ENCODE peak calls at places on chromosomes 12 and 14, in five cellular contexts. One of them, this sample, is unnamed. For H3K4me1, the result is how much of the 10 kb centered on the place peaks cover.

GRCh38 chr12:94263011-94263786 is 114.8 kb downstream of the PLXNC1 start:
- DNase-seq in cardiac muscle cell: no peak
- DNase-seq in PC-3: no peak
- DNase-seq in ascending aorta: no peak
- DNase-seq in sigmoid colon: no peak
- DNase-seq in this sample: peak

GRCh38 chr14:77980475-77981321 is 180.8 kb downstream of the ADCK1 start:
- DNase-seq in sigmoid colon: no peak
- DNase-seq in PC-3: no peak
- DNase-seq in cardiac muscle cell: peak
- DNase-seq in ascending aorta: no peak
- DNase-seq in this sample: no peak

GRCh38 chr12:124523071-124523470 is 44.3 kb downstream of the NCOR2 start:
- DNase-seq in cardiac muscle cell: no peak
- DNase-seq in sigmoid colon: no peak
- DNase-seq in PC-3: no peak
- DNase-seq in ascending aorta: no peak
- DNase-seq in this sample: no peak

GRCh38 chr12:121430821-121431415 is 31.0 kb downstream of the RNF34 start:
- DNase-seq in ascending aorta: no peak
- DNase-seq in sigmoid colon: no peak
- DNase-seq in cardiac muscle cell: no peak
- DNase-seq in PC-3: no peak
- DNase-seq in this sample: no peak

GRCh38 chr12:64678835-64679234 is 68.5 kb downstream of the RASSF3 start:
- DNase-seq in PC-3: no peak
- DNase-seq in sigmoid colon: no peak
- DNase-seq in cardiac muscle cell: no peak
- DNase-seq in ascending aorta: no peak
- DNase-seq in this sample: no peak

GRCh38 chr12:91250273-91250672 is 67.7 kb upstream of the DCN start:
- DNase-seq in PC-3: no peak
- DNase-seq in ascending aorta: no peak
- DNase-seq in cardiac muscle cell: no peak
- DNase-seq in sigmoid colon: no peak
- DNase-seq in this sample: no peak

GRCh38 chr14:63707216-63707615 is 20.6 kb downstream of the SGPP1 start:
- DNase-seq in ascending aorta: no peak
- DNase-seq in sigmoid colon: no peak
- DNase-seq in PC-3: no peak
- DNase-seq in cardiac muscle cell: no peak
- DNase-seq in this sample: no peak

GRCh38 chr12:10957741-10958140 is 18.7 kb upstream of the TAS2R14 start:
- DNase-seq in cardiac muscle cell: no peak
- DNase-seq in PC-3: no peak
- DNase-seq in ascending aorta: no peak
- DNase-seq in sigmoid colon: no peak
- DNase-seq in this sample: no peak

GRCh38 chr12:101475751-101476305 is 692 bp downstream of the SPIC start:
- DNase-seq in cardiac muscle cell: no peak
- DNase-seq in sigmoid colon: no peak
- DNase-seq in ascending aorta: no peak
- DNase-seq in PC-3: no peak
- DNase-seq in this sample: no peak

GRCh38 chr12:91262023-91262676 is 79.5 kb upstream of the DCN start:
- DNase-seq in sigmoid colon: no peak
- DNase-seq in PC-3: no peak
- DNase-seq in cardiac muscle cell: no peak
- DNase-seq in ascending aorta: no peak
- DNase-seq in this sample: no peak

GRCh38 chr14:31207746-31208545 is at the start of gene HECTD1:
- DNase-seq in PC-3: peak
- DNase-seq in sigmoid colon: peak
- DNase-seq in ascending aorta: peak
- DNase-seq in cardiac muscle cell: peak
- DNase-seq in this sample: peak

GRCh38 chr14:93395227-93395626 is 35.5 kb upstream of the UNC79 start:
- DNase-seq in cardiac muscle cell: no peak
- DNase-seq in sigmoid colon: no peak
- DNase-seq in ascending aorta: no peak
- DNase-seq in PC-3: no peak
- DNase-seq in this sample: no peak

GRCh38 chr12:78431931-78432330 is 432.6 kb upstream of the SYT1 start:
- DNase-seq in cardiac muscle cell: no peak
- DNase-seq in sigmoid colon: no peak
- DNase-seq in PC-3: no peak
- DNase-seq in ascending aorta: no peak
- DNase-seq in this sample: no peak

GRCh38 chr12:116980083-116980482 is 69.3 kb downstream of the FBXW8 start:
- DNase-seq in PC-3: no peak
- DNase-seq in sigmoid colon: no peak
- DNase-seq in cardiac muscle cell: no peak
- DNase-seq in ascending aorta: no peak
- DNase-seq in this sample: no peak

GRCh38 chr12:57000393-57000792 is 6.0 kb downstream of the ZBTB39 start:
- DNase-seq in cardiac muscle cell: no peak
- DNase-seq in sigmoid colon: peak
- DNase-seq in PC-3: no peak
- DNase-seq in ascending aorta: no peak
- DNase-seq in this sample: no peak

GRCh38 chr14:76984297-76984696 is 44.2 kb downstream of the IRF2BPL start:
- DNase-seq in cardiac muscle cell: no peak
- DNase-seq in sigmoid colon: no peak
- DNase-seq in PC-3: no peak
- DNase-seq in ascending aorta: no peak
- DNase-seq in this sample: no peak

GRCh38 chr12:123801573-123802178 is 39.6 kb downstream of the DNAH10 start:
- DNase-seq in ascending aorta: no peak
- DNase-seq in PC-3: peak
- DNase-seq in cardiac muscle cell: no peak
- DNase-seq in sigmoid colon: no peak
- DNase-seq in this sample: peak

GRCh38 chr12:9391751-9392240 is 183.6 kb upstream of the PZP start:
- DNase-seq in cardiac muscle cell: no peak
- DNase-seq in sigmoid colon: no peak
- DNase-seq in ascending aorta: no peak
- DNase-seq in PC-3: no peak
- DNase-seq in this sample: no peak

GRCh38 chr12:45268672-45269406 is 52.9 kb downstream of the ANO6 start:
- DNase-seq in PC-3: peak
- DNase-seq in cardiac muscle cell: peak
- DNase-seq in sigmoid colon: peak
- DNase-seq in ascending aorta: peak
- DNase-seq in this sample: no peak

GRCh38 chr12:30000401-30000800 is 216.7 kb upstream of the TMTC1 start:
- DNase-seq in sigmoid colon: no peak
- DNase-seq in cardiac muscle cell: no peak
- DNase-seq in ascending aorta: no peak
- DNase-seq in PC-3: no peak
- DNase-seq in this sample: no peak

GRCh38 chr12:51904951-51905471 is 2.3 kb upstream of the ACVRL1 start:
- DNase-seq in sigmoid colon: peak
- DNase-seq in ascending aorta: no peak
- DNase-seq in PC-3: no peak
- DNase-seq in cardiac muscle cell: no peak
- DNase-seq in this sample: no peak

GRCh38 chr14:101191882-101192660 is 288.5 kb upstream of the RTL1 start:
- DNase-seq in sigmoid colon: peak
- DNase-seq in PC-3: no peak
- DNase-seq in ascending aorta: no peak
- DNase-seq in cardiac muscle cell: no peak
- DNase-seq in this sample: no peak

GRCh38 chr14:59897757-59898383 is 22.1 kb upstream of the LRRC9 start:
- DNase-seq in sigmoid colon: no peak
- DNase-seq in cardiac muscle cell: peak
- DNase-seq in ascending aorta: no peak
- DNase-seq in PC-3: peak
- DNase-seq in this sample: no peak

GRCh38 chr14:21923820-21924219 is 250.2 kb upstream of the OR4E1 start:
- DNase-seq in ascending aorta: no peak
- DNase-seq in cardiac muscle cell: no peak
- DNase-seq in sigmoid colon: no peak
- DNase-seq in PC-3: no peak
- DNase-seq in this sample: no peak

GRCh38 chr12:63955831-63956685 is 111.6 kb downstream of the SRGAP1 start:
- DNase-seq in PC-3: no peak
- DNase-seq in ascending aorta: no peak
- DNase-seq in sigmoid colon: peak
- DNase-seq in cardiac muscle cell: no peak
- DNase-seq in this sample: no peak

GRCh38 chr12:50988871-50989270 is 36.5 kb downstream of the HIGD1C start:
- DNase-seq in ascending aorta: no peak
- DNase-seq in cardiac muscle cell: no peak
- DNase-seq in PC-3: no peak
- DNase-seq in sigmoid colon: no peak
- DNase-seq in this sample: no peak

GRCh38 chr12:45324391-45324790 is 108.5 kb downstream of the ANO6 start:
- DNase-seq in sigmoid colon: no peak
- DNase-seq in ascending aorta: no peak
- DNase-seq in cardiac muscle cell: no peak
- DNase-seq in PC-3: no peak
- DNase-seq in this sample: no peak

GRCh38 chr14:35991356-35991755 is 165.2 kb downstream of the BRMS1L start:
- DNase-seq in ascending aorta: no peak
- DNase-seq in PC-3: no peak
- DNase-seq in cardiac muscle cell: no peak
- DNase-seq in sigmoid colon: no peak
- DNase-seq in this sample: no peak

GRCh38 chr12:23895792-23896218 is 53.7 kb downstream of the SOX5 start:
- DNase-seq in PC-3: no peak
- DNase-seq in ascending aorta: no peak
- DNase-seq in cardiac muscle cell: no peak
- DNase-seq in sigmoid colon: no peak
- DNase-seq in this sample: no peak

GRCh38 chr12:54213084-54213483 is 24.3 kb upstream of the SMUG1 start:
- DNase-seq in ascending aorta: no peak
- DNase-seq in sigmoid colon: no peak
- DNase-seq in PC-3: no peak
- DNase-seq in cardiac muscle cell: no peak
- DNase-seq in this sample: no peak

GRCh38 chr12:21972055-21972454 is 30.8 kb upstream of the ABCC9 start:
- DNase-seq in PC-3: no peak
- DNase-seq in cardiac muscle cell: no peak
- DNase-seq in sigmoid colon: no peak
- DNase-seq in ascending aorta: no peak
- DNase-seq in this sample: no peak

GRCh38 chr12:109287181-109287580 is 21.9 kb downstream of the FOXN4 start:
- DNase-seq in ascending aorta: no peak
- DNase-seq in PC-3: no peak
- DNase-seq in sigmoid colon: no peak
- DNase-seq in cardiac muscle cell: no peak
- DNase-seq in this sample: no peak

GRCh38 chr14:99524804-99525698 is 43.8 kb downstream of the CCNK start:
- DNase-seq in cardiac muscle cell: peak
- DNase-seq in PC-3: peak
- DNase-seq in ascending aorta: no peak
- DNase-seq in sigmoid colon: no peak
- DNase-seq in this sample: peak

GRCh38 chr12:100151769-100152168 is 9.1 kb upstream of the BLTP3B start:
- DNase-seq in PC-3: no peak
- DNase-seq in ascending aorta: no peak
- DNase-seq in sigmoid colon: no peak
- DNase-seq in cardiac muscle cell: no peak
- DNase-seq in this sample: no peak
- H3K4me1 ChIP-seq in PC-3: under half
- H3K4me1 ChIP-seq in ascending aorta: under half
- H3K4me1 ChIP-seq in sigmoid colon: under half
- H3K4me1 ChIP-seq in cardiac muscle cell: under half
- H3K4me1 ChIP-seq in this sample: under half

GRCh38 chr12:20320552-20320951 is 47.8 kb upstream of the PDE3A start:
- DNase-seq in ascending aorta: no peak
- DNase-seq in PC-3: no peak
- DNase-seq in sigmoid colon: no peak
- DNase-seq in cardiac muscle cell: no peak
- DNase-seq in this sample: no peak
- H3K4me3 ChIP-seq in ascending aorta: no peak
- H3K4me3 ChIP-seq in PC-3: no peak
- H3K4me3 ChIP-seq in sigmoid colon: no peak
- H3K4me3 ChIP-seq in cardiac muscle cell: no peak
- H3K4me3 ChIP-seq in this sample: no peak

GRCh38 chr12:92991134-92991533 is 62.0 kb upstream of the EEA1 start:
- DNase-seq in sigmoid colon: no peak
- DNase-seq in cardiac muscle cell: no peak
- DNase-seq in PC-3: no peak
- DNase-seq in ascending aorta: no peak
- DNase-seq in this sample: no peak

GRCh38 chr12:92988622-92989130 is 59.6 kb upstream of the EEA1 start:
- DNase-seq in ascending aorta: no peak
- DNase-seq in sigmoid colon: no peak
- DNase-seq in PC-3: no peak
- DNase-seq in cardiac muscle cell: peak
- DNase-seq in this sample: no peak

GRCh38 chr12:92987362-92987761 is 58.3 kb upstream of the EEA1 start:
- DNase-seq in cardiac muscle cell: peak
- DNase-seq in sigmoid colon: no peak
- DNase-seq in ascending aorta: no peak
- DNase-seq in PC-3: peak
- DNase-seq in this sample: no peak

GRCh38 chr12:92989715-92990484 is 60.8 kb upstream of the EEA1 start:
- DNase-seq in sigmoid colon: no peak
- DNase-seq in PC-3: no peak
- DNase-seq in ascending aorta: no peak
- DNase-seq in cardiac muscle cell: no peak
- DNase-seq in this sample: no peak

DNA sequence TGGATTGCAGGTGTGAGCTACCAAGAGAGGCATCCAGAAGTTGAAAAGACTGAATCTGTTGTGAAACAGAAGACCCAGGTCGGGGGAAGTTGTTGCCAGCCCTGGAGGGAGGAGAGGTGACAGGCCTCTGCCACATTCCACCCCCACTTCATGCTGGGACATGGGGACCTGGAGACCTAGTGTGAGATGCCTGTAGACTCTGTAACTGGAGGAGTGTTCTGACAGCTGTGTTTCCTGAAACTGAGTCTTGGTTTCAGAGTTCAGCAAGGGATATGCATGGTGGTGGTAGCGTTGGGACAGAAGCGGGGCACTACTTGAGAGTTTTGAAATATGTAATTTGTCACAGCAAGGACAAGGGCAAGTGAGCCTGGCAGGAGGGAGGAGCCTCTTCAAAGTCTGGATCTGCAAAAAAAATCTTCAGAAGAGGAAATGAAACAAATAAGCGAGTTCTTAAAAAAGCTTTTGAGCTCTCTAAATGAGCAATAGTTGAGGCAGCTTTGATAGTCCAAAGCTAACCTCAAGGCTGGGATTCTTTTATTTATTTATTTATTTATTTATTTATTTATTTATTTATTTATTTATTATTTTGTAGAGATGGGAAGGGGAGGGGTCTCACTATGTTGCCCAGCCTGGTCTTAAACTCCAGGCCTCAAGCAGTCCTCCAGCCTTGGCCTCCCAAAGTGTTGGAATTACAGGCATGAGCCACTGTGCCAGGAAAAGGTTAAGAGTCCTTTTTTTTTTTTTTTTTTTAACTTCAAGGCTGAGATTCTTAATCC is 58.9 kb upstream of the EEA1 start:
- DNase-seq in cardiac muscle cell: peak
- DNase-seq in ascending aorta: no peak
- DNase-seq in PC-3: no peak
- DNase-seq in sigmoid colon: no peak
- DNase-seq in this sample: no peak
- H3K27ac ChIP-seq in cardiac muscle cell: peak
- H3K27ac ChIP-seq in ascending aorta: peak
- H3K27ac ChIP-seq in PC-3: no peak
- H3K27ac ChIP-seq in sigmoid colon: no peak
- H3K27ac ChIP-seq in this sample: no peak

GRCh38 chr12:46470039-46470627 is 97.6 kb upstream of the SLC38A2 start:
- DNase-seq in sigmoid colon: no peak
- DNase-seq in PC-3: no peak
- DNase-seq in cardiac muscle cell: no peak
- DNase-seq in ascending aorta: no peak
- DNase-seq in this sample: peak
- H3K4me1 ChIP-seq in sigmoid colon: under half
- H3K4me1 ChIP-seq in PC-3: half or more
- H3K4me1 ChIP-seq in cardiac muscle cell: under half
- H3K4me1 ChIP-seq in ascending aorta: under half
- H3K4me1 ChIP-seq in this sample: under half